ENCODE peak calls at places on chromosomes 3 and 15, in four cellular contexts. S is HCT116, J is foreskin keratinocyte, C is aorta. P is an unnamed sample.

GRCh38 chr15:45099549-45100165 is 14.3 kb downstream of the DUOX2 start:
- DNase-seq in C (no peak), S (no peak), J (no peak), P (no peak)

GRCh38 chr3:155805204-155805801 is 775 bp downstream of the C3orf33 start:
- DNase-seq in S (peak), J (no peak), C (no peak), P (no peak)

GRCh38 chr3:109098245-109098644 is 19.7 kb downstream of the MORC1 start:
- DNase-seq in S (peak), C (no peak), J (peak), P (no peak)

GRCh38 chr3:4588410-4588809 is 95.3 kb downstream of the ITPR1 start:
- DNase-seq in J (peak), C (no peak), S (no peak), P (no peak)

GRCh38 chr3:24829011-24829581 is 334.4 kb upstream of the THRB start:
- DNase-seq in S (no peak), C (peak), J (no peak), P (no peak)

GRCh38 chr15:32688151-32688639 is 29.6 kb upstream of the GREM1 start:
- DNase-seq in S (no peak), C (no peak), J (peak), P (no peak)

GRCh38 chr3:138465927-138466326 is 31.5 kb downstream of the ESYT3 start:
- DNase-seq in S (no peak), C (no peak), J (no peak), P (no peak)

GRCh38 chr3:150763841-150764483 is 993 bp upstream of the SIAH2 start:
- DNase-seq in J (no peak), S (peak), C (peak), P (peak)

GRCh38 chr3:51311055-51311454 is 74.0 kb upstream of the MANF start:
- DNase-seq in C (no peak), S (peak), J (peak), P (no peak)

GRCh38 chr15:71252036-71252898 is 137.0 kb downstream of the THSD4 start:
- DNase-seq in C (no peak), J (peak), S (peak), P (no peak)

GRCh38 chr15:41017051-41017735 is 63.9 kb downstream of the CHAC1 start:
- DNase-seq in J (no peak), S (no peak), C (no peak), P (no peak)

GRCh38 chr3:50241163-50241562 is 5.2 kb downstream of the GNAI2 start:
- DNase-seq in C (no peak), S (no peak), J (no peak), P (no peak)

GRCh38 chr3:179265875-179266274 is 15.0 kb upstream of the KCNMB3 start:
- DNase-seq in C (no peak), J (no peak), S (no peak), P (no peak)

DNA sequence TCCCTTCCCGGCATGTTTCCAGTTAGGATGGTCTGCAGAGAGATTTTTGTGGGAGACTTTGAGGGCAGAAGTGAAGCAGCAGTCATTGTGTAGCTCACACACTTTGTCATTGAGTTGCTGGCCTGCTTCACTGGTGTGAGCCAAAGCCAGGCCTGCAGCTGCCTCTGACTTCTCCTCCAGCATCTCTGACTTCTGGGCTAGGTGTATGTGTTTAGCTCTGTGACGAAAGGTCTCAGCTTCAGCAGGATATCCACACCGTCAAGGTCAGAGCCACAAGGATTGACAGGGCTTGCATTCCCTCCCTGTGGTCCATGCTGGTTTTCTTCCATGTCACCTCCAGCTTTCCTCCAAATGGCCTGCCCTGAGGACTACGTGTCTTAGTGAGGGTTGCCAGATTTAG is 57.1 kb upstream of the OSBPL11 start:
- DNase-seq in S (no peak), J (no peak), C (no peak), P (no peak)
- H3K27ac ChIP-seq in S (no peak), J (no peak), C (no peak), P (no peak)

DNA sequence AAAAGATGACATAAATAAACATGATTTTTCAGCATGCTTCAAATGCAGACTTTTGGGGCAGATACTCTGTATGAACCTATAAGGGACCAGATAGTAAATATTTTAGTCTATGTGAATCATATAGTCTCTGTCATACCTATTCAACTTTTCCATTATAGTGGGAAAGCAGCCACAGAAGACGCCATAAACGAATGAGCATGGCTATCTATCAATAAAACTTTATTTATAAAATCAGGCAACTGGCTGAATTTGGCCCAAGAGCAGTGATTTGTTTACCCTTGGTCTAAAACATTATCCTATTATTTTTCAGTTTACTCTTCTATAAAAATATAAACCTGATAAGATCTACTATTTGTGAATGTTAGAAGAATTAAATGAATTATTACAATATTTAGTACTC is 25.9 kb upstream of the VEPH1 start:
- DNase-seq in S (no peak), J (no peak), C (no peak), P (no peak)
- H3K27ac ChIP-seq in S (no peak), J (no peak), C (no peak), P (no peak)

GRCh38 chr3:171837698-171838097 is 5.5 kb upstream of the TMEM212 start:
- DNase-seq in S (no peak), J (no peak), C (no peak), P (no peak)

GRCh38 chr3:171835116-171835515 is 8.0 kb upstream of the TMEM212 start:
- DNase-seq in C (no peak), J (no peak), S (no peak), P (no peak)

GRCh38 chr3:171835613-171836012 is 7.5 kb upstream of the TMEM212 start:
- DNase-seq in S (no peak), J (no peak), C (no peak), P (no peak)

GRCh38 chr3:171838218-171838720 is 4.9 kb upstream of the TMEM212 start:
- DNase-seq in S (no peak), J (no peak), C (peak), P (no peak)

GRCh38 chr3:171836836-171837235 is 6.3 kb upstream of the TMEM212 start:
- DNase-seq in S (no peak), J (no peak), C (no peak), P (no peak)
- H3K27ac ChIP-seq in S (no peak), J (no peak), C (no peak), P (no peak)

GRCh38 chr15:83200162-83200561 is 7.5 kb downstream of the HDGFL3 start:
- DNase-seq in C (no peak), S (no peak), J (peak), P (no peak)
- H3K27ac ChIP-seq in C (no peak), S (no peak), J (no peak), P (no peak)

DNA sequence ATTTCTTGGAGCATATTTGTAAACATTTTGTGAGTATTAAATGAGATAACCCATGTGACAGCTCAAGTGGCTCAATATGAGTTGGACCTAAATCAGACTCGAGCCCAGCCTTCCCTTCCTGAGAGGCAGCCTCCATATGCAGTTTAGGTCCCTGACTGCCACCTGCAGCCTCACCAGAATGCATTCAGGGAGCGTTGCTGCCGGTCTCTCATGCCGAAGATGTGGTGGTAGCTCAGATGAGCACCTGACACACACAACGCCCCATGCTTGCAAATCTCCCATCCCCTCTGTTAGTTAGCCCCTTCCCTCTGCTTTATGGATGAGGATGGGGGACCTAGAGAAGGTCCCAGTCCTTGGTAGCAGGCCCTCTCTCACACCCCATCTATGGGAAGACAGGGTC is 9.2 kb downstream of the ST6GAL1 start:
- DNase-seq in S (no peak), C (no peak), J (no peak), P (peak)
- H3K27ac ChIP-seq in S (no peak), C (peak), J (no peak), P (peak)

DNA sequence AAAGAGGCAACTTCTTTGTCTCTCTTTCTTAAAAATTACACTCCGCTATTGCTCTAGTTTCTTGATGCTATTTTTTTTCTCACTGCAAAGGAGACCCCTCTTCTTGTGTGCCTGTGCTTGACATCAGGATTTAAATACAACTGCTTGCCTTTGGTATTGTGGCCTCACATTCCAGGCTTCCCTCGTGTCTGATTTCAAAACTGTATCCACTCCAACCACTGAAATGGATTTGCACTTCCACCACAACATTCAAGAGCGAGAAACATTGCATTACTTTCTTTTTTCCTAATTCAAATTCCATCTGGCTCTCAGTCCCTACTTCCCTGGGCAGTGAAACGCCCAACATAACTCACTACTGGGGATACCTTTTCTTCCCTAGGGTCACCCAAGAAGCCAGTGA is 50.4 kb upstream of the PXYLP1 start:
- DNase-seq in S (no peak), C (no peak), J (no peak), P (no peak)
- H3K27ac ChIP-seq in S (no peak), C (no peak), J (no peak), P (no peak)

GRCh38 chr3:43117257-43117656 is 11.4 kb upstream of the POMGNT2 start:
- DNase-seq in S (no peak), C (no peak), J (no peak), P (no peak)
- H3K27ac ChIP-seq in S (no peak), C (no peak), J (no peak), P (no peak)

GRCh38 chr15:60134609-60135008 is 130.5 kb downstream of the FOXB1 start:
- DNase-seq in J (no peak), C (no peak), S (no peak), P (no peak)

GRCh38 chr15:60138397-60138968 is 134.4 kb downstream of the FOXB1 start:
- DNase-seq in J (no peak), S (no peak), C (no peak), P (no peak)

GRCh38 chr15:60135961-60136360 is 131.8 kb downstream of the FOXB1 start:
- DNase-seq in J (no peak), C (no peak), S (no peak), P (no peak)

DNA sequence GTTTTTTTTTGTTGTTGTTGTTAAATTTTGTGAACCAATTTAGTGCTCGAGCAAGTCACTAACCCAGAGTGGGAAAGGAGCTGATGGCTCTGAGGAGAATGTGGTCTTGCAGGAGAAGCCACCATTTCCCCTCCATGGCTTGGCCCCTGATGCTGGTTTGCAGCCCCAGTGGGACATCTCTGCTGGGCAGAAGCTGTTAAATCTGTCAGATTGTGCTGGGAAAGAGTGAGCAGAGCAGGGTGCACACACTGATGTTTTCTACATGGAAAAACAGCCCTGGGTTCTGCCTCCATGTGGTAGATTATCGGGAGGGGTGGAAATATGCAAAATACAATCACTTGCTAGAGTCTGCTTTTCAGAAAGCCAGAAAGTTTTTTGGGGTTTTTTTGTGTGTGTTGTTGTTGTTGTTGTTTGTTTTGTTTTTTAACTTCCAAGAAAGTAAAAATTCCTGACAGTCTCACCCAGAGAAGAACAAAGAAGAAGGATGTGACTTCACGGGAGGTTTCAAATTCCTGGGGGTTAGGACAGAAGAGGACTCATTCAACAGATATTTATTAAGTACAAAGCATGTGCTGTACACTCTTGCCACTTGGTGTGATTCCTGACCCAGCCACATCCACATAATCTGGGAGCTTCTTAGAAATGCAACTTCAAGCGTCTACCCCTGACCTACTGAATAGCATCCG is 133.7 kb downstream of the FOXB1 start:
- DNase-seq in C (no peak), J (peak), S (no peak), P (no peak)
- H3K27ac ChIP-seq in C (no peak), J (no peak), S (no peak), P (no peak)

DNA sequence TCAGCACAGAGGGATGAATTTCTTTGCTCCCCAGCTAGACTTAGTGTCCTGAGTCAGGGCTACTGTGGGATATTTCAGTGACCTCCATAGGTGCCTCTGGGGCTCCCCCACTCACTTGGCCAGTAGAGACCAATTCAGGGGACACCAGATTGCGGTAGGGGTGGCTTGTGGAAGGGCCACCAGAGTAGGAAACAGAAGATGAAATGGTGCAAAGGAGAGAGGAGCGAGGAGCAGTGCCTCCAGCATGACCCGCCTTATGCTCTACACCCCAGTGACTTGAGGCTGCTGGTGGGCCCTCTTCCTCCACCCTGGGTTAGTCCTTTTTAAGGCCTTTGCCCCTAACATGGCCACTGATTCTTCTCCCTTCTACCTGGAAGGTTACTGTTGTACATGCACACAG is 2.5 kb downstream of the AEN start:
- DNase-seq in S (no peak), J (no peak), C (no peak), P (no peak)
- H3K27ac ChIP-seq in S (peak), J (peak), C (no peak), P (peak)